ENCODE peak calls at places on chromosomes 5 and 9, in six cellular contexts. One of them, this sample, is unnamed. For H4K20me1, the result is how much of the 10 kb centered on the place peaks cover.

GRCh38 chr5:29238115-29238514 is 1955.4 kb upstream of the CDH6 start:
- DNase-seq in PC-9: no peak
- DNase-seq in fibroblast of lung: no peak
- DNase-seq in GM12878: no peak
- DNase-seq in hepatocyte: no peak
- DNase-seq in IMR-90: no peak
- DNase-seq in this sample: no peak

GRCh38 chr9:12771891-12772290 is 2.9 kb upstream of the LURAP1L start:
- DNase-seq in PC-9: peak
- DNase-seq in fibroblast of lung: peak
- DNase-seq in GM12878: no peak
- DNase-seq in hepatocyte: no peak
- DNase-seq in IMR-90: peak
- DNase-seq in this sample: peak

GRCh38 chr9:84339951-84340350 is 607 bp downstream of the SLC28A3 start:
- DNase-seq in PC-9: peak
- DNase-seq in fibroblast of lung: peak
- DNase-seq in GM12878: no peak
- DNase-seq in hepatocyte: no peak
- DNase-seq in IMR-90: no peak
- DNase-seq in this sample: no peak

GRCh38 chr5:136560111-136560510 is 194.8 kb upstream of the TRPC7 start:
- DNase-seq in PC-9: no peak
- DNase-seq in fibroblast of lung: no peak
- DNase-seq in GM12878: no peak
- DNase-seq in hepatocyte: no peak
- DNase-seq in IMR-90: no peak
- DNase-seq in this sample: no peak

GRCh38 chr5:38796000-38796738 is 49.6 kb upstream of the OSMR start:
- DNase-seq in PC-9: no peak
- DNase-seq in fibroblast of lung: no peak
- DNase-seq in GM12878: no peak
- DNase-seq in hepatocyte: no peak
- DNase-seq in IMR-90: peak
- DNase-seq in this sample: peak

GRCh38 chr9:89008346-89009048 is 17.2 kb downstream of the S1PR3 start:
- DNase-seq in PC-9: no peak
- DNase-seq in fibroblast of lung: no peak
- DNase-seq in GM12878: no peak
- DNase-seq in hepatocyte: no peak
- DNase-seq in IMR-90: no peak
- DNase-seq in this sample: no peak

GRCh38 chr9:33184947-33185346 is 17.8 kb upstream of the B4GALT1 start:
- DNase-seq in PC-9: no peak
- DNase-seq in fibroblast of lung: no peak
- DNase-seq in GM12878: no peak
- DNase-seq in hepatocyte: no peak
- DNase-seq in IMR-90: no peak
- DNase-seq in this sample: no peak

GRCh38 chr9:13491138-13491492 is 211.6 kb upstream of the MPDZ start:
- DNase-seq in PC-9: no peak
- DNase-seq in fibroblast of lung: no peak
- DNase-seq in GM12878: no peak
- DNase-seq in hepatocyte: no peak
- DNase-seq in IMR-90: no peak
- DNase-seq in this sample: no peak

GRCh38 chr5:133323464-133323863 is 271.7 kb downstream of the HSPA4 start:
- DNase-seq in PC-9: no peak
- DNase-seq in fibroblast of lung: no peak
- DNase-seq in GM12878: no peak
- DNase-seq in hepatocyte: no peak
- DNase-seq in IMR-90: no peak
- DNase-seq in this sample: no peak

GRCh38 chr5:69248019-69248418 is 13.3 kb downstream of the CDK7 start:
- DNase-seq in PC-9: no peak
- DNase-seq in fibroblast of lung: no peak
- DNase-seq in GM12878: no peak
- DNase-seq in hepatocyte: no peak
- DNase-seq in IMR-90: no peak
- DNase-seq in this sample: no peak

GRCh38 chr5:15501057-15501791 is 1.2 kb downstream of the FBXL7 start:
- DNase-seq in PC-9: no peak
- DNase-seq in fibroblast of lung: peak
- DNase-seq in GM12878: no peak
- DNase-seq in hepatocyte: peak
- DNase-seq in IMR-90: peak
- DNase-seq in this sample: peak

GRCh38 chr9:95502248-95502647 is 14.5 kb downstream of the PTCH1 start:
- DNase-seq in PC-9: no peak
- DNase-seq in fibroblast of lung: no peak
- DNase-seq in GM12878: no peak
- DNase-seq in hepatocyte: no peak
- DNase-seq in IMR-90: no peak
- DNase-seq in this sample: no peak
- H4K20me1 ChIP-seq in PC-9: under half
- H4K20me1 ChIP-seq in fibroblast of lung: under half
- H4K20me1 ChIP-seq in GM12878: under half
- H4K20me1 ChIP-seq in hepatocyte: half or more
- H4K20me1 ChIP-seq in IMR-90: half or more
- H4K20me1 ChIP-seq in this sample: under half

GRCh38 chr5:50945139-50945538 is 278.7 kb downstream of the PARP8 start:
- DNase-seq in PC-9: no peak
- DNase-seq in fibroblast of lung: no peak
- DNase-seq in GM12878: no peak
- DNase-seq in hepatocyte: no peak
- DNase-seq in IMR-90: no peak
- DNase-seq in this sample: no peak
- H4K20me1 ChIP-seq in PC-9: under half
- H4K20me1 ChIP-seq in fibroblast of lung: under half
- H4K20me1 ChIP-seq in GM12878: under half
- H4K20me1 ChIP-seq in hepatocyte: under half
- H4K20me1 ChIP-seq in IMR-90: under half
- H4K20me1 ChIP-seq in this sample: under half

DNA sequence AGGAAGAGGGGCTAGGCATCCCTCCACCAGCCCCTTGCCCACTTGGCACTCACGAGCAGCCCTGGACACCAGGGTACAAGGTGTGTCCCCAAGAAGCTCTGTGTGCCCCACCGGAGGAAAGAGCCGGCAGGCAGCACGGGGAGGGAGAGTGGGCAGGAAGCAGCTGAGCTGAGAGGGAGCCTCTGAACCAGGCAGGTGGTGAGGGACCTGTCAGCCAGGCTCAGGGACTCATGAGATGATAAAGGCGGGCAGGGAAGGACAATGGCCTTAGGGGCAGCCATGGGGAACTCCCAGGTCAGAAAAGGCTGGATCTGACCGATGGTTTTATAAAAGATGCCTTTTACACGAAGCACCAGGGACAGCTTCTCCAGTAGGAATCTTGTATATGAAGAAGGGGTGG is 112.0 kb downstream of the VAV2 start:
- DNase-seq in PC-9: no peak
- DNase-seq in fibroblast of lung: no peak
- DNase-seq in GM12878: no peak
- DNase-seq in hepatocyte: no peak
- DNase-seq in IMR-90: no peak
- DNase-seq in this sample: no peak
- H4K20me1 ChIP-seq in PC-9: under half
- H4K20me1 ChIP-seq in fibroblast of lung: under half
- H4K20me1 ChIP-seq in GM12878: under half
- H4K20me1 ChIP-seq in hepatocyte: under half
- H4K20me1 ChIP-seq in IMR-90: under half
- H4K20me1 ChIP-seq in this sample: under half

GRCh38 chr5:32600057-32600622 is 14.8 kb downstream of the SUB1 start:
- DNase-seq in PC-9: no peak
- DNase-seq in fibroblast of lung: peak
- DNase-seq in GM12878: no peak
- DNase-seq in hepatocyte: peak
- DNase-seq in IMR-90: peak
- DNase-seq in this sample: peak

GRCh38 chr5:32598997-32599549 is 13.7 kb downstream of the SUB1 start:
- DNase-seq in PC-9: no peak
- DNase-seq in fibroblast of lung: no peak
- DNase-seq in GM12878: no peak
- DNase-seq in hepatocyte: no peak
- DNase-seq in IMR-90: no peak
- DNase-seq in this sample: no peak

GRCh38 chr5:32598270-32598937 is 13.0 kb downstream of the SUB1 start:
- DNase-seq in PC-9: no peak
- DNase-seq in fibroblast of lung: no peak
- DNase-seq in GM12878: no peak
- DNase-seq in hepatocyte: no peak
- DNase-seq in IMR-90: no peak
- DNase-seq in this sample: no peak

GRCh38 chr5:32595118-32595517 is 9.8 kb downstream of the SUB1 start:
- DNase-seq in PC-9: peak
- DNase-seq in fibroblast of lung: no peak
- DNase-seq in GM12878: no peak
- DNase-seq in hepatocyte: no peak
- DNase-seq in IMR-90: no peak
- DNase-seq in this sample: no peak

GRCh38 chr5:32597046-32597629 is 11.8 kb downstream of the SUB1 start:
- DNase-seq in PC-9: no peak
- DNase-seq in fibroblast of lung: no peak
- DNase-seq in GM12878: no peak
- DNase-seq in hepatocyte: no peak
- DNase-seq in IMR-90: no peak
- DNase-seq in this sample: peak
- H4K20me1 ChIP-seq in PC-9: under half
- H4K20me1 ChIP-seq in fibroblast of lung: under half
- H4K20me1 ChIP-seq in GM12878: under half
- H4K20me1 ChIP-seq in hepatocyte: half or more
- H4K20me1 ChIP-seq in IMR-90: under half
- H4K20me1 ChIP-seq in this sample: under half

DNA sequence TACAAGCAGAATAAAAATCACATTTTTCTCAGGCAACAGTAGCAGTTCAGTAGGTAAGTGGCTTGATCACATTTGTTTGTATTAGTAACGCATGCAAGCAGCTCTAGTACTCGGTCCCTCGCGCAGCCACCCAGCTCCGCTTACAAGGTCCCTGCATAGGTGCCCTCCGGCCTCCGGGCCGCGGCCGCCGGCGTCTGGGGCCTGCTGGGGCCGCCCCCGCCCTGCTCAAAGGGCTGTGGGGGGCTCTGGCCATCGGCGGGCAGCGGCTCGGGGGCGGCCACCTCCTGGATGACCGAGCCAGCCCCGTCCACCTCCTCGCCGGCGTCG is 50.2 kb upstream of the UBAC1 start:
- DNase-seq in PC-9: no peak
- DNase-seq in fibroblast of lung: no peak
- DNase-seq in GM12878: no peak
- DNase-seq in hepatocyte: no peak
- DNase-seq in IMR-90: no peak
- DNase-seq in this sample: no peak
- H4K20me1 ChIP-seq in PC-9: under half
- H4K20me1 ChIP-seq in fibroblast of lung: under half
- H4K20me1 ChIP-seq in GM12878: under half
- H4K20me1 ChIP-seq in hepatocyte: under half
- H4K20me1 ChIP-seq in IMR-90: under half
- H4K20me1 ChIP-seq in this sample: under half

GRCh38 chr5:140113180-140113698 is 670 bp upstream of the PURA start:
- DNase-seq in PC-9: no peak
- DNase-seq in fibroblast of lung: no peak
- DNase-seq in GM12878: no peak
- DNase-seq in hepatocyte: peak
- DNase-seq in IMR-90: no peak
- DNase-seq in this sample: peak

GRCh38 chr5:140112685-140113179 is 1.2 kb upstream of the PURA start:
- DNase-seq in PC-9: no peak
- DNase-seq in fibroblast of lung: peak
- DNase-seq in GM12878: no peak
- DNase-seq in hepatocyte: no peak
- DNase-seq in IMR-90: peak
- DNase-seq in this sample: no peak

GRCh38 chr5:140115186-140115500 is 1.2 kb downstream of the PURA start:
- DNase-seq in PC-9: no peak
- DNase-seq in fibroblast of lung: no peak
- DNase-seq in GM12878: no peak
- DNase-seq in hepatocyte: no peak
- DNase-seq in IMR-90: no peak
- DNase-seq in this sample: no peak

GRCh38 chr5:140113699-140114263 is at the start of gene PURA:
- DNase-seq in PC-9: peak
- DNase-seq in fibroblast of lung: peak
- DNase-seq in GM12878: peak
- DNase-seq in hepatocyte: peak
- DNase-seq in IMR-90: peak
- DNase-seq in this sample: peak

GRCh38 chr5:140114341-140115185 is 654 bp downstream of the PURA start:
- DNase-seq in PC-9: no peak
- DNase-seq in fibroblast of lung: peak
- DNase-seq in GM12878: no peak
- DNase-seq in hepatocyte: peak
- DNase-seq in IMR-90: peak
- DNase-seq in this sample: peak
- H4K20me1 ChIP-seq in PC-9: under half
- H4K20me1 ChIP-seq in fibroblast of lung: under half
- H4K20me1 ChIP-seq in GM12878: under half
- H4K20me1 ChIP-seq in hepatocyte: half or more
- H4K20me1 ChIP-seq in IMR-90: under half
- H4K20me1 ChIP-seq in this sample: under half

DNA sequence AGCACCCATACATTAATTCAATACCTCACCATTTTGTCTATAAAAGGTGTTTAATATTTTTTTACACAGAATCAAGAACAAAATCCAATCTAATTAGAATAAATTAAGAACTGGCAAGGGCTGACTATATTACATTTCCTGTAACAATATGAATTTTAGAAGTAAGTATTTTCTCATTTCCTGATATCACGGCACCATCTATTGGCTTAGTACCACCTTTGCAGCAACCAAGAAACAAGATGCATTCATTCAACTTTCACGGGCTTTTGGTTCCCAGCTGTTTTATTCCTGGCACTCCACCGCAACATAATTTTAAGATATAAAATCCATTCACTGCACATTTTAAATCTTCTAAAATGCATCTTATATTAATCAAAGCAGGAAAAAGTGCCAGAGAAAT is 20.6 kb downstream of the PSMB7 start:
- DNase-seq in PC-9: no peak
- DNase-seq in fibroblast of lung: no peak
- DNase-seq in GM12878: no peak
- DNase-seq in hepatocyte: no peak
- DNase-seq in IMR-90: no peak
- DNase-seq in this sample: no peak
- H4K20me1 ChIP-seq in PC-9: under half
- H4K20me1 ChIP-seq in fibroblast of lung: under half
- H4K20me1 ChIP-seq in GM12878: under half
- H4K20me1 ChIP-seq in hepatocyte: half or more
- H4K20me1 ChIP-seq in IMR-90: half or more
- H4K20me1 ChIP-seq in this sample: under half

DNA sequence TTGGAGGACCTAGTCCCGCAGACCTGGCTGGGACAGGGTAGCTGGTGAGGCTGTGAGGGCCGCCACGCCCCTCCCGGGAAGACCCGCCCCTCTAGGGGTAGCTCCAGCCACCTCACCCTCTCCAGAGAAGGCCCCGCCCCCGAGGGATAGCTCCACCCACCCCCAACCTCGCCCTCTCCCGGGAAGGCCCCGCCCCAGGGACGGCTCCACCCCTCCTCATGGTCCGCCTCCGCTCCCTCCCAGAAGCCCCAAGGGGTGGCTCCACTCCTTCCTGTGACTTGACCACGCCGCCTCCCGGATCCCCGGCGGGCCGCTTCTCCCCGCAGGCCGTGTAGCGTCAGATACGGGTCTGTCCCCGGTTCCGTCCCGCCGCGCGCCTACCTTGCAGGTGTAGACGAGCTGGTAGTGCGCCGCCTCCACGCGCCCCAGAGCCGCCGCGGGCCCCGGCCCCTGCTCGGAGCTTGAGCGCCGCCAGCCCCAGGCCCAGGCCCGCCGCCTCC is 388 bp downstream of the DNLZ start:
- DNase-seq in PC-9: peak
- DNase-seq in fibroblast of lung: peak
- DNase-seq in GM12878: peak
- DNase-seq in hepatocyte: peak
- DNase-seq in IMR-90: peak
- DNase-seq in this sample: peak
- H4K20me1 ChIP-seq in PC-9: under half
- H4K20me1 ChIP-seq in fibroblast of lung: under half
- H4K20me1 ChIP-seq in GM12878: under half
- H4K20me1 ChIP-seq in hepatocyte: under half
- H4K20me1 ChIP-seq in IMR-90: under half
- H4K20me1 ChIP-seq in this sample: under half

This sample was measured in endothelial cell of umbilical vein.